ENCODE peak calls at places on chromosomes 7 and 10, in seven cellular contexts. L, D, A, P, E, T and B are unnamed samples.
A peak's percentile ranks its signal among the peaks of the same experiment; 100 is the strongest.

GRCh38 chr7:55961994-55962393 is 2.4 kb upstream of the NIPSNAP2 start:
- DNase-seq in L (no peak), D (no peak), A (no peak), P (no peak), E (no peak), T (no peak), B (no peak)

GRCh38 chr10:91296471-91296870 is 76.0 kb downstream of the PCGF5 start:
- DNase-seq in L (no peak), D (no peak), A (peak; percentile 56), P (no peak), E (no peak), T (no peak), B (peak; percentile 60)

GRCh38 chr7:105413887-105414437 is 25.2 kb upstream of the SRPK2 start:
- DNase-seq in L (no peak), D (no peak), A (no peak), P (no peak), E (no peak), T (no peak), B (no peak)

GRCh38 chr10:88659725-88660592 is 4.3 kb upstream of the LIPF start:
- DNase-seq in L (no peak), D (no peak), A (no peak), P (no peak), E (no peak), T (no peak), B (no peak)

GRCh38 chr10:36023939-36024338 is 381.8 kb upstream of the FZD8 start:
- DNase-seq in L (no peak), D (no peak), A (peak; percentile 61), P (no peak), E (no peak), T (no peak), B (peak; percentile 65)

GRCh38 chr7:71384094-71384493 is 252.2 kb downstream of the GALNT17 start:
- DNase-seq in L (no peak), D (no peak), A (no peak), P (no peak), E (no peak), T (no peak), B (no peak)

GRCh38 chr10:6694447-6695155 is 114.5 kb upstream of the PRKCQ start:
- DNase-seq in L (no peak), D (no peak), A (no peak), P (no peak), E (no peak), T (no peak), B (no peak)

GRCh38 chr10:126170367-126170766 is 217.9 kb downstream of the ADAM12 start:
- DNase-seq in L (no peak), D (no peak), A (no peak), P (no peak), E (no peak), T (no peak), B (no peak)

GRCh38 chr7:1015631-1016121 is 28.7 kb upstream of the GPR146 start:
- DNase-seq in L (no peak), D (no peak), A (no peak), P (no peak), E (peak; percentile 72), T (no peak), B (peak; percentile 17)

GRCh38 chr10:119149723-119150122 is 15.8 kb downstream of the SFXN4 start:
- DNase-seq in L (no peak), D (no peak), A (peak; percentile 34), P (no peak), E (no peak), T (no peak), B (no peak)

GRCh38 chr10:119541046-119541445 is 1.5 kb downstream of the RGS10 start:
- DNase-seq in L (no peak), D (no peak), A (no peak), P (no peak), E (no peak), T (no peak), B (peak; percentile 12)

GRCh38 chr10:60611291-60611747 is 167.0 kb upstream of the CDK1 start:
- DNase-seq in L (no peak), D (no peak), A (peak; percentile 77), P (no peak), E (peak; percentile 30), T (no peak), B (peak; percentile 72)

GRCh38 chr7:925601-926000 is 28.9 kb downstream of the ADAP1 start:
- DNase-seq in L (no peak), D (peak; percentile 83), A (peak; percentile 45), P (peak; percentile 22), E (no peak), T (peak; percentile 52), B (no peak)

GRCh38 chr10:113399051-113399450 is 153.8 kb upstream of the HABP2 start:
- DNase-seq in L (no peak), D (no peak), A (no peak), P (no peak), E (no peak), T (no peak), B (no peak)

GRCh38 chr7:81903115-81903514 is 133.3 kb upstream of the HGF start:
- DNase-seq in L (no peak), D (no peak), A (no peak), P (no peak), E (no peak), T (no peak), B (no peak)

GRCh38 chr10:5502903-5503835 is 3.8 kb upstream of the CALML5 start:
- DNase-seq in L (no peak), D (no peak), A (no peak), P (no peak), E (peak; percentile 50), T (no peak), B (no peak)

GRCh38 chr10:94123253-94123995 is 129.7 kb downstream of the PLCE1 start:
- DNase-seq in L (no peak), D (no peak), A (peak; percentile 74), P (no peak), E (peak; percentile 55), T (no peak), B (peak; percentile 91)

GRCh38 chr7:155412416-155413253 is 45.3 kb upstream of the EN2 start:
- DNase-seq in L (peak; percentile 75), D (peak; percentile 9), A (no peak), P (no peak), E (peak; percentile 77), T (peak; percentile 5), B (peak; percentile 47)